ENCODE peak calls at places on chromosomes 5 and 9, in six cellular contexts. K, D, J, Y, W and I are unnamed samples.

GRCh38 chr9:70079364-70080103 is 35.9 kb downstream of the MAMDC2 start:
- DNase-seq in Y (no peak), W (no peak), D (no peak), J (no peak), K (no peak), I (no peak)

GRCh38 chr9:21324040-21324439 is 11.2 kb downstream of the KLHL9 start:
- DNase-seq in Y (no peak), D (no peak), J (no peak), K (no peak), W (no peak), I (no peak)

GRCh38 chr5:278646-279045 is 7.2 kb downstream of the PDCD6 start:
- DNase-seq in K (no peak), Y (no peak), J (no peak), W (no peak), D (no peak), I (no peak)

GRCh38 chr5:9610969-9611368 is 19.2 kb downstream of the TAS2R1 start:
- DNase-seq in D (no peak), Y (no peak), W (no peak), K (no peak), J (no peak), I (no peak)

GRCh38 chr9:76717176-76717575 is 47.1 kb upstream of the PCA3 start:
- DNase-seq in D (no peak), W (no peak), J (no peak), Y (no peak), K (no peak), I (no peak)

GRCh38 chr5:52690236-52690685 is 97.5 kb upstream of the ITGA1 start:
- DNase-seq in Y (no peak), W (no peak), K (no peak), J (no peak), D (no peak), I (no peak)

GRCh38 chr5:32251864-32252458 is 60.8 kb downstream of the MTMR12 start:
- DNase-seq in D (no peak), J (no peak), W (no peak), K (no peak), Y (no peak), I (no peak)

GRCh38 chr5:135484563-135485157 is 32.5 kb upstream of the TIFAB start:
- DNase-seq in D (no peak), W (no peak), Y (no peak), J (no peak), K (no peak), I (no peak)

GRCh38 chr9:91949946-91950664 is at the start of gene ROR2:
- DNase-seq in W (no peak), K (peak; percentile 29), D (peak; percentile 73), Y (peak; percentile 8), J (no peak), I (peak; percentile 35)

GRCh38 chr5:127872494-127872893 is 169.3 kb downstream of the CCDC192 start:
- DNase-seq in W (no peak), K (no peak), J (no peak), D (no peak), Y (no peak), I (no peak)

GRCh38 chr5:78964889-78965288 is 20.2 kb downstream of the ARSB start:
- DNase-seq in D (no peak), Y (no peak), J (no peak), K (no peak), W (no peak), I (no peak)

GRCh38 chr9:14437336-14438231 is 123.6 kb upstream of the NFIB start:
- DNase-seq in K (no peak), Y (no peak), J (no peak), W (no peak), D (no peak), I (no peak)

GRCh38 chr9:61668846-61669245 is 479.0 kb downstream of the SPATA31A7 start:
- DNase-seq in W (no peak), D (no peak), Y (no peak), K (no peak), J (no peak), I (no peak)

GRCh38 chr9:2291980-2292704 is 277.0 kb downstream of the SMARCA2 start:
- DNase-seq in Y (no peak), J (no peak), W (peak; percentile 43), D (no peak), K (no peak), I (no peak)

GRCh38 chr9:93255994-93256877 is 72.3 kb downstream of the WNK2 start:
- DNase-seq in W (no peak), J (no peak), D (no peak), Y (no peak), K (no peak), I (peak; percentile 9)

GRCh38 chr9:21465859-21466518 is 16.1 kb downstream of the IFNE start:
- DNase-seq in K (peak; percentile 33), D (peak; percentile 10), W (no peak), Y (no peak), J (peak; percentile 19), I (no peak)

GRCh38 chr5:1448511-1449011 is 3.3 kb upstream of the SLC6A3 start:
- DNase-seq in W (no peak), D (no peak), Y (no peak), K (no peak), J (no peak), I (peak; percentile 1)

GRCh38 chr9:34079181-34079580 is 30.5 kb upstream of the UBAP2 start:
- DNase-seq in W (no peak), K (no peak), J (no peak), D (no peak), Y (peak; percentile 2), I (no peak)

GRCh38 chr5:14260637-14261036 is 117.5 kb downstream of the TRIO start:
- DNase-seq in J (no peak), W (no peak), K (no peak), D (no peak), Y (no peak), I (no peak)

GRCh38 chr5:108212775-108213346 is 169.0 kb downstream of the FBXL17 start:
- DNase-seq in K (no peak), D (no peak), Y (no peak), W (no peak), J (no peak), I (no peak)

GRCh38 chr5:43336159-43336558 is 22.9 kb upstream of the HMGCS1 start:
- DNase-seq in D (no peak), W (no peak), Y (no peak), J (no peak), K (no peak), I (peak; percentile 9)

GRCh38 chr9:104506565-104506964 is 2.5 kb downstream of the OR13F1 start:
- DNase-seq in W (no peak), J (no peak), Y (no peak), K (no peak), D (no peak), I (no peak)

GRCh38 chr5:106522296-106522695 is 1148.4 kb downstream of the EFNA5 start:
- DNase-seq in D (no peak), W (no peak), K (peak; percentile 57), Y (no peak), J (no peak), I (no peak)

GRCh38 chr5:135271533-135272310 is 127.3 kb downstream of the MACROH2A1 start:
- DNase-seq in W (no peak), J (no peak), Y (no peak), K (no peak), D (no peak), I (no peak)

GRCh38 chr9:26191711-26192110 is 513.5 kb upstream of the TUSC1 start:
- DNase-seq in Y (no peak), J (no peak), D (no peak), W (no peak), K (no peak), I (no peak)

GRCh38 chr5:139658501-139658927 is 10.4 kb downstream of the CXXC5 start:
- DNase-seq in K (no peak), J (no peak), W (no peak), D (no peak), Y (no peak), I (no peak)

GRCh38 chr5:154273028-154273617 is 82.6 kb downstream of the GALNT10 start:
- DNase-seq in W (no peak), J (no peak), D (peak; percentile 27), K (no peak), Y (no peak), I (peak; percentile 6)

GRCh38 chr5:179143446-179143845 is 83.3 kb downstream of the ZNF354C start:
- DNase-seq in W (no peak), D (no peak), J (no peak), Y (no peak), K (no peak), I (no peak)

GRCh38 chr5:124162782-124163532 is 583.5 kb downstream of the ZNF608 start:
- DNase-seq in K (no peak), Y (no peak), W (no peak), D (no peak), J (no peak), I (peak; percentile 87)

GRCh38 chr9:108860354-108860753 is 1.7 kb upstream of the ACTL7A start:
- DNase-seq in K (no peak), D (no peak), Y (no peak), J (no peak), W (no peak), I (no peak)

GRCh38 chr5:150946351-150946905 is 41.6 kb upstream of the ZNF300 start:
- DNase-seq in Y (no peak), K (peak; percentile 81), W (peak; percentile 58), D (no peak), J (peak; percentile 22), I (peak; percentile 88)

GRCh38 chr9:125521462-125522327 is 185.3 kb downstream of the MAPKAP1 start:
- DNase-seq in Y (peak; percentile 17), K (no peak), W (no peak), D (peak; percentile 38), J (peak; percentile 83), I (no peak)

GRCh38 chr5:34412769-34413168 is 243.4 kb upstream of the RAI14 start:
- DNase-seq in D (no peak), K (no peak), J (no peak), W (no peak), Y (no peak), I (no peak)

GRCh38 chr9:83062653-83063527 is at the start of gene RASEF:
- DNase-seq in K (no peak), J (no peak), Y (no peak), D (no peak), W (no peak), I (no peak)

GRCh38 chr5:76819851-76820280 is 1.0 kb downstream of the F2RL1 start:
- DNase-seq in D (no peak), W (no peak), J (no peak), Y (no peak), K (no peak), I (no peak)